ENCODE peak calls at places on chromosomes 6 and 20, in four cellular contexts. Q is NCI-H446, S is HFF-Myc, K is dorsolateral prefrontal cortex. U is an unnamed sample.

GRCh38 chr6:11128608-11129007 is 17.1 kb upstream of the ERVFRD-1 start:
- DNase-seq in Q (no peak), S (no peak), K (no peak), U (no peak)

GRCh38 chr6:123402052-123402451 is 234.7 kb downstream of the TRDN start:
- DNase-seq in Q (no peak), S (no peak), K (no peak), U (no peak)

GRCh38 chr20:34871966-34872603 is 571 bp downstream of the GGT7 start:
- DNase-seq in Q (no peak), S (no peak), K (no peak), U (no peak)

GRCh38 chr6:100176951-100177710 is 183.1 kb upstream of the MCHR2 start:
- DNase-seq in Q (no peak), S (no peak), K (no peak), U (no peak)

GRCh38 chr6:75480425-75480824 is 13.2 kb downstream of the FILIP1 start:
- DNase-seq in Q (no peak), S (no peak), K (no peak), U (no peak)

GRCh38 chr20:62320581-62321354 is 18.0 kb downstream of the ADRM1 start:
- DNase-seq in Q (no peak), S (no peak), K (no peak), U (no peak)

GRCh38 chr6:8392569-8392968 is 42.8 kb downstream of the SLC35B3 start:
- DNase-seq in Q (no peak), S (no peak), K (no peak), U (no peak)

GRCh38 chr6:11989376-11989775 is 22.7 kb upstream of the HIVEP1 start:
- DNase-seq in Q (no peak), S (no peak), K (no peak), U (no peak)